ENCODE peak calls at places on chromosomes 16 and 17, in seven cellular contexts. A is nephron progenitor cell, Y is Panc1, K is GM04504, D is NCI-H2171, S is HT-29, G is T-helper 17 cell. Z is an unnamed sample.

GRCh38 chr16:57894390-57895080 is 76.4 kb downstream of the CNGB1 start:
- DNase-seq in K (no peak), A (no peak), D (no peak), Y (no peak), S (peak), G (no peak), Z (no peak)

GRCh38 chr17:5898406-5898805 is 171.8 kb upstream of the WSCD1 start:
- DNase-seq in D (no peak), G (no peak), Y (no peak), S (no peak), A (no peak), K (no peak), Z (no peak)

GRCh38 chr16:53090591-53091507 is 36.1 kb downstream of the CHD9 start:
- DNase-seq in S (no peak), A (no peak), K (peak), G (no peak), D (peak), Y (no peak), Z (no peak)

GRCh38 chr17:4764612-4765011 is 7.1 kb upstream of the TM4SF5 start:
- DNase-seq in S (no peak), G (no peak), D (no peak), Y (no peak), K (no peak), A (no peak), Z (no peak)

GRCh38 chr17:21300601-21301571 is 16.4 kb downstream of the MAP2K3 start:
- DNase-seq in S (no peak), D (no peak), Y (no peak), K (no peak), A (no peak), G (no peak), Z (no peak)

GRCh38 chr17:32015245-32016013 is 8.2 kb downstream of the LRRC37B start:
- DNase-seq in A (peak), Y (peak), K (no peak), G (no peak), S (no peak), D (peak), Z (no peak)

GRCh38 chr16:68233085-68233834 is 2.7 kb downstream of the ESRP2 start:
- DNase-seq in K (no peak), G (no peak), A (no peak), D (no peak), S (no peak), Y (no peak), Z (no peak)

GRCh38 chr17:33113281-33114010 is 121.8 kb downstream of the SPACA3 start:
- DNase-seq in A (no peak), G (no peak), K (peak), S (no peak), Y (no peak), D (no peak), Z (no peak)

GRCh38 chr16:88999457-89000206 is 22.6 kb upstream of the CBFA2T3 start:
- DNase-seq in A (no peak), D (no peak), G (no peak), S (no peak), Y (no peak), K (no peak), Z (no peak)

Z was measured in WTC11.